ENCODE peak calls at places on chromosomes 1 and 21, in four cellular contexts. B is ACHN; G is NCI-H1930; K is activated CD4-positive, alpha-beta T cell treated with anti-CD3 and anti-CD28 coated beads, Interleukin-2, amount 10 ng/mL, durations not matched to agents 7 days and 5 days. H is an unnamed sample.

GRCh38 chr1:66374561-66375111 is 159.3 kb upstream of the SGIP1 start:
- DNase-seq in B (peak), G (no peak), K (peak), H (no peak)

GRCh38 chr1:243806310-243806709 is 43.7 kb downstream of the AKT3 start:
- DNase-seq in B (no peak), G (no peak), K (no peak), H (no peak)

GRCh38 chr1:90405726-90406125 is 311.4 kb downstream of the BARHL2 start:
- DNase-seq in B (no peak), G (no peak), K (no peak), H (no peak)

GRCh38 chr21:32977216-32977615 is 48.5 kb upstream of the OLIG2 start:
- DNase-seq in B (no peak), G (no peak), K (no peak), H (no peak)

GRCh38 chr1:234729566-234729965 is 119.6 kb upstream of the IRF2BP2 start:
- DNase-seq in B (no peak), G (no peak), K (no peak), H (no peak)

GRCh38 chr1:29687601-29688244 is 451.4 kb downstream of the PTPRU start:
- DNase-seq in B (no peak), G (no peak), K (no peak), H (no peak)

GRCh38 chr1:186568221-186568620 is 107.3 kb upstream of the PDC start:
- DNase-seq in B (no peak), G (no peak), K (no peak), H (no peak)

GRCh38 chr1:225437710-225438437 is 10.0 kb upstream of the LBR start:
- DNase-seq in B (peak), G (no peak), K (no peak), H (no peak)

GRCh38 chr1:244557565-244557964 is 95.4 kb upstream of the DESI2 start:
- DNase-seq in B (no peak), G (no peak), K (no peak), H (no peak)

GRCh38 chr1:87968259-87968955 is 639.7 kb downstream of the LMO4 start:
- DNase-seq in B (no peak), G (no peak), K (no peak), H (no peak)

H was measured in CD8-positive, alpha-beta memory T cell.